ENCODE peak calls at places on chromosome 5, in ten cellular contexts. One of them, this sample, is unnamed.

GRCh38 chr5:93665649-93666048 is 75.8 kb downstream of the POU5F2 start:
- DNase-seq in CD8-positive, alpha-beta memory T cell: no peak
- DNase-seq in sigmoid colon: no peak
- DNase-seq in Karpas-422: no peak
- DNase-seq in left ventricle myocardium inferior: no peak
- DNase-seq in right cardiac atrium: no peak
- DNase-seq in psoas muscle: no peak
- DNase-seq in PC-3: no peak
- DNase-seq in IMR-90: no peak
- DNase-seq in mesenchymal stem cell: no peak
- DNase-seq in this sample: no peak

GRCh38 chr5:57174128-57174849 is 430 bp downstream of the GPBP1 start:
- DNase-seq in CD8-positive, alpha-beta memory T cell: no peak
- DNase-seq in sigmoid colon: peak; percentile 71
- DNase-seq in Karpas-422: peak; percentile 79
- DNase-seq in left ventricle myocardium inferior: peak; percentile 37
- DNase-seq in right cardiac atrium: no peak
- DNase-seq in psoas muscle: no peak
- DNase-seq in PC-3: peak; percentile 16
- DNase-seq in IMR-90: no peak
- DNase-seq in mesenchymal stem cell: peak; percentile 57
- DNase-seq in this sample: peak; percentile 51

GRCh38 chr5:129591508-129592160 is 131.5 kb downstream of the ADAMTS19 start:
- DNase-seq in CD8-positive, alpha-beta memory T cell: no peak
- DNase-seq in sigmoid colon: no peak
- DNase-seq in Karpas-422: no peak
- DNase-seq in left ventricle myocardium inferior: no peak
- DNase-seq in right cardiac atrium: no peak
- DNase-seq in psoas muscle: no peak
- DNase-seq in PC-3: no peak
- DNase-seq in IMR-90: no peak
- DNase-seq in mesenchymal stem cell: no peak
- DNase-seq in this sample: no peak

GRCh38 chr5:168128556-168128955 is 162.9 kb upstream of the WWC1 start:
- DNase-seq in CD8-positive, alpha-beta memory T cell: no peak
- DNase-seq in sigmoid colon: no peak
- DNase-seq in Karpas-422: no peak
- DNase-seq in left ventricle myocardium inferior: no peak
- DNase-seq in right cardiac atrium: no peak
- DNase-seq in psoas muscle: no peak
- DNase-seq in PC-3: no peak
- DNase-seq in IMR-90: no peak
- DNase-seq in mesenchymal stem cell: no peak
- DNase-seq in this sample: no peak

GRCh38 chr5:15571081-15571480 is 71.1 kb downstream of the FBXL7 start:
- DNase-seq in CD8-positive, alpha-beta memory T cell: no peak
- DNase-seq in sigmoid colon: no peak
- DNase-seq in Karpas-422: no peak
- DNase-seq in left ventricle myocardium inferior: no peak
- DNase-seq in right cardiac atrium: no peak
- DNase-seq in psoas muscle: no peak
- DNase-seq in PC-3: no peak
- DNase-seq in IMR-90: no peak
- DNase-seq in mesenchymal stem cell: no peak
- DNase-seq in this sample: no peak

GRCh38 chr5:584846-585245 is 27.3 kb upstream of the CEP72 start:
- DNase-seq in CD8-positive, alpha-beta memory T cell: no peak
- DNase-seq in sigmoid colon: peak; percentile 48
- DNase-seq in Karpas-422: no peak
- DNase-seq in left ventricle myocardium inferior: no peak
- DNase-seq in right cardiac atrium: no peak
- DNase-seq in psoas muscle: no peak
- DNase-seq in PC-3: no peak
- DNase-seq in IMR-90: no peak
- DNase-seq in mesenchymal stem cell: no peak
- DNase-seq in this sample: no peak

GRCh38 chr5:34863947-34864346 is 25.0 kb downstream of the TTC23L start:
- DNase-seq in CD8-positive, alpha-beta memory T cell: no peak
- DNase-seq in sigmoid colon: no peak
- DNase-seq in Karpas-422: no peak
- DNase-seq in left ventricle myocardium inferior: no peak
- DNase-seq in right cardiac atrium: no peak
- DNase-seq in psoas muscle: no peak
- DNase-seq in PC-3: no peak
- DNase-seq in IMR-90: no peak
- DNase-seq in mesenchymal stem cell: no peak
- DNase-seq in this sample: no peak

GRCh38 chr5:38921174-38921573 is 75.4 kb downstream of the OSMR start:
- DNase-seq in CD8-positive, alpha-beta memory T cell: no peak
- DNase-seq in sigmoid colon: no peak
- DNase-seq in Karpas-422: no peak
- DNase-seq in left ventricle myocardium inferior: no peak
- DNase-seq in right cardiac atrium: no peak
- DNase-seq in psoas muscle: no peak
- DNase-seq in PC-3: peak; percentile 24
- DNase-seq in IMR-90: peak; percentile 9
- DNase-seq in mesenchymal stem cell: peak; percentile 19
- DNase-seq in this sample: no peak

GRCh38 chr5:108638021-108638420 is 109.7 kb upstream of the FER start:
- DNase-seq in CD8-positive, alpha-beta memory T cell: no peak
- DNase-seq in sigmoid colon: no peak
- DNase-seq in Karpas-422: no peak
- DNase-seq in left ventricle myocardium inferior: no peak
- DNase-seq in right cardiac atrium: no peak
- DNase-seq in psoas muscle: no peak
- DNase-seq in PC-3: no peak
- DNase-seq in IMR-90: no peak
- DNase-seq in mesenchymal stem cell: no peak
- DNase-seq in this sample: no peak

GRCh38 chr5:154756871-154757646 is 1.9 kb downstream of the LARP1 start:
- DNase-seq in CD8-positive, alpha-beta memory T cell: peak; percentile 63
- DNase-seq in sigmoid colon: peak; percentile 87
- DNase-seq in Karpas-422: peak; percentile 81
- DNase-seq in left ventricle myocardium inferior: peak; percentile 65
- DNase-seq in right cardiac atrium: peak; percentile 81
- DNase-seq in psoas muscle: peak; percentile 79
- DNase-seq in PC-3: peak; percentile 6
- DNase-seq in IMR-90: peak; percentile 30
- DNase-seq in mesenchymal stem cell: peak; percentile 48
- DNase-seq in this sample: peak; percentile 31

GRCh38 chr5:59799668-59800374 is 93.7 kb downstream of the PDE4D start:
- DNase-seq in CD8-positive, alpha-beta memory T cell: no peak
- DNase-seq in sigmoid colon: no peak
- DNase-seq in Karpas-422: peak; percentile 79
- DNase-seq in left ventricle myocardium inferior: no peak
- DNase-seq in right cardiac atrium: no peak
- DNase-seq in psoas muscle: no peak
- DNase-seq in PC-3: peak; percentile 72
- DNase-seq in IMR-90: peak; percentile 57
- DNase-seq in mesenchymal stem cell: peak; percentile 74
- DNase-seq in this sample: peak; percentile 45

GRCh38 chr5:139764250-139764791 is 31.3 kb upstream of the PSD2 start:
- DNase-seq in CD8-positive, alpha-beta memory T cell: peak; percentile 64
- DNase-seq in sigmoid colon: no peak
- DNase-seq in Karpas-422: no peak
- DNase-seq in left ventricle myocardium inferior: no peak
- DNase-seq in right cardiac atrium: peak; percentile 90
- DNase-seq in psoas muscle: no peak
- DNase-seq in PC-3: no peak
- DNase-seq in IMR-90: no peak
- DNase-seq in mesenchymal stem cell: no peak
- DNase-seq in this sample: peak; percentile 33

GRCh38 chr5:120767171-120767820 is 303.2 kb downstream of the PRR16 start:
- DNase-seq in CD8-positive, alpha-beta memory T cell: no peak
- DNase-seq in sigmoid colon: no peak
- DNase-seq in Karpas-422: no peak
- DNase-seq in left ventricle myocardium inferior: no peak
- DNase-seq in right cardiac atrium: no peak
- DNase-seq in psoas muscle: no peak
- DNase-seq in PC-3: peak; percentile 16
- DNase-seq in IMR-90: peak; percentile 70
- DNase-seq in mesenchymal stem cell: peak; percentile 59
- DNase-seq in this sample: no peak

GRCh38 chr5:95331358-95331757 is 46.5 kb upstream of the MCTP1 start:
- DNase-seq in CD8-positive, alpha-beta memory T cell: no peak
- DNase-seq in sigmoid colon: no peak
- DNase-seq in Karpas-422: no peak
- DNase-seq in left ventricle myocardium inferior: no peak
- DNase-seq in right cardiac atrium: no peak
- DNase-seq in psoas muscle: no peak
- DNase-seq in PC-3: peak; percentile 3
- DNase-seq in IMR-90: no peak
- DNase-seq in mesenchymal stem cell: no peak
- DNase-seq in this sample: no peak

GRCh38 chr5:95332179-95332578 is 47.3 kb upstream of the MCTP1 start:
- DNase-seq in CD8-positive, alpha-beta memory T cell: no peak
- DNase-seq in sigmoid colon: no peak
- DNase-seq in Karpas-422: no peak
- DNase-seq in left ventricle myocardium inferior: no peak
- DNase-seq in right cardiac atrium: no peak
- DNase-seq in psoas muscle: no peak
- DNase-seq in PC-3: no peak
- DNase-seq in IMR-90: no peak
- DNase-seq in mesenchymal stem cell: no peak
- DNase-seq in this sample: no peak

DNA sequence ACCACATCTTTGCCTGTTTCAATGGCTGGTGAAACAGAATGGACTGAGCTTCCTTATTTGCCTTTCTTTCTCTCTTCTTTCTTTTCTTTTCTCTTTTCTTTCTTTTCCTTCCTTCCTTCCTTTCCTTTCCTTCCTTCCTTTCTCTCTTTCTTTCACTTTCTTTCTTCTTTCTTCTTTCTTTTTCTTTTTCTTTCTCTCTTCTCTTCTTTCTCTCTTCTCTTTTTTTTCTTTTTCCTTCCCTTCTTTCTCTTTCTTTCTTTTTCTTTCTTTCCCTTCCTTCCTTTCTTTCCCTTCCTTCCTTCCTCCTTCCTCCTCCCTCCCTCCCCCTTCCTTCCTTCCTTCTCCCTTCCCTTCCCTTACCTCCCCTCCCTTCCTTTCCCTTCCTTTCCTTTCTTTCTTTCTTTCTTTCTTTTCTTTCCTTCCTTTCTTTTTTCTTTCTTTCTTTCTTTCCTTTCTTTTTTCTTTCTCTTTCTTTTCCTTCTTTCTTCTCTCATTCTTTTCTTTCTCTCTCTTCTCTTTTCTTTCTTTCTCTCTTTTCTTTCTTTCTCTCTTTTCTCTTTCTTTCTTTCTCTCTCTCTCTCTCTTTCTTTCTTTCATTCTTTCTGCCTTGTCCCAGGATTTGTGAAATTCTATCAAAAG is 50.1 kb upstream of the MCTP1 start:
- DNase-seq in CD8-positive, alpha-beta memory T cell: no peak
- DNase-seq in sigmoid colon: no peak
- DNase-seq in Karpas-422: no peak
- DNase-seq in left ventricle myocardium inferior: no peak
- DNase-seq in right cardiac atrium: no peak
- DNase-seq in psoas muscle: no peak
- DNase-seq in PC-3: no peak
- DNase-seq in IMR-90: no peak
- DNase-seq in mesenchymal stem cell: no peak
- DNase-seq in this sample: no peak
- H3K4me3 ChIP-seq in CD8-positive, alpha-beta memory T cell: no peak overlapping the region
- H3K4me3 ChIP-seq in sigmoid colon: no peak overlapping the region
- H3K4me3 ChIP-seq in Karpas-422: no peak overlapping the region
- H3K4me3 ChIP-seq in left ventricle myocardium inferior: no peak overlapping the region
- H3K4me3 ChIP-seq in right cardiac atrium: no peak overlapping the region
- H3K4me3 ChIP-seq in psoas muscle: no peak overlapping the region
- H3K4me3 ChIP-seq in PC-3: no peak overlapping the region
- H3K4me3 ChIP-seq in IMR-90: no peak overlapping the region
- H3K4me3 ChIP-seq in mesenchymal stem cell: no peak overlapping the region
- H3K4me3 ChIP-seq in this sample: no peak overlapping the region

DNA sequence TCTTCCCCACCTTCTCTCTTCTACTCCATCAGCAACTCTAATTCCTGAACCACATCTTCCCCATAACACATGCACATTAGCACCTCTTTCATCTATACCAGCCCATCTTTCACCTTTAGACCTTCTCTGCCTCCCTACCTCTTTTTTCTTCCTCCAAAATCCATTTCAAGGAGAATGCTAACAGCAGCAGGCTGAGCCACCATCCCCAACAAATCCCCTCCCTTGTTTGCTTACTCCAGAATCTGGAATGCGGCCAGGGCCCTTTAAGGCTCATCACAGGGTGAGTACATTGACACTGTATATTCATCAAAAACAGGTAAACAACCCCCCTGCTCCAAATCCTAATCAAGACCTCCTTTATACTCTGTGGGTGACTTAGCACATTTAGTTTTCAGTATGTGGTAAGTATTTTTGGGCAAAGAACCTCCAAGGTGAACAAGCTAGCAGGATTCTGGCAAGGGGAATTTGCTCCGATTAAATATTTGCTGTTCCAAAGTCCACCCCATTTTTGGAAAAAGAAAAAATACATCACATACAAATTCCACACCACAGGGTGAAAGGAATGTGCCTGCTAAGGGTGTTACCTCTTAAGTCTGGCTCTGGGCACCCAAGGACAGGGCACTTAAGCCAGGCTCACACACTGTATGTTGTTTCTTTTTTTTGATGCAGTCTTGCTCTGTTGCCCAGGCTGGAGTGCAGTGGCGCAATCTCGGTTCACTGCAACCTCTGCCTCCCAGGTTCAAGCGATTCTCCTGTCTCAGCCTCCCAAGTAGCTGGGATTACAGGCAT is 71.4 kb downstream of the SERINC5 start:
- DNase-seq in CD8-positive, alpha-beta memory T cell: no peak
- DNase-seq in sigmoid colon: no peak
- DNase-seq in Karpas-422: no peak
- DNase-seq in left ventricle myocardium inferior: no peak
- DNase-seq in right cardiac atrium: no peak
- DNase-seq in psoas muscle: no peak
- DNase-seq in PC-3: peak; percentile 67
- DNase-seq in IMR-90: no peak
- DNase-seq in mesenchymal stem cell: no peak
- DNase-seq in this sample: no peak
- H3K4me1 ChIP-seq in CD8-positive, alpha-beta memory T cell: peaks cover 91% of the 10 kb centered on the region
- H3K4me1 ChIP-seq in sigmoid colon: peaks cover 11% of the 10 kb centered on the region
- H3K4me1 ChIP-seq in Karpas-422: peaks cover 19% of the 10 kb centered on the region
- H3K4me1 ChIP-seq in left ventricle myocardium inferior: peaks cover 61% of the 10 kb centered on the region
- H3K4me1 ChIP-seq in right cardiac atrium: peaks cover 11% of the 10 kb centered on the region
- H3K4me1 ChIP-seq in psoas muscle: peaks cover 10% of the 10 kb centered on the region
- H3K4me1 ChIP-seq in PC-3: peaks cover 50% of the 10 kb centered on the region
- H3K4me1 ChIP-seq in IMR-90: no peaks in the 10 kb centered on the region
- H3K4me1 ChIP-seq in mesenchymal stem cell: no peaks in the 10 kb centered on the region
- H3K4me1 ChIP-seq in this sample: peaks cover 98% of the 10 kb centered on the region

GRCh38 chr5:133884525-133885311 is 83.7 kb downstream of the C5orf15 start:
- DNase-seq in CD8-positive, alpha-beta memory T cell: no peak
- DNase-seq in sigmoid colon: peak; percentile 70
- DNase-seq in Karpas-422: no peak
- DNase-seq in left ventricle myocardium inferior: no peak
- DNase-seq in right cardiac atrium: no peak
- DNase-seq in psoas muscle: peak; percentile 62
- DNase-seq in PC-3: no peak
- DNase-seq in IMR-90: no peak
- DNase-seq in mesenchymal stem cell: peak; percentile 62
- DNase-seq in this sample: no peak
- H3K27ac ChIP-seq in CD8-positive, alpha-beta memory T cell: no peak overlapping the region
- H3K27ac ChIP-seq in sigmoid colon: peak overlapping the region; percentile 26
- H3K27ac ChIP-seq in Karpas-422: no peak overlapping the region
- H3K27ac ChIP-seq in left ventricle myocardium inferior: no peak overlapping the region
- H3K27ac ChIP-seq in right cardiac atrium: no peak overlapping the region
- H3K27ac ChIP-seq in psoas muscle: no peak overlapping the region
- H3K27ac ChIP-seq in PC-3: no peak overlapping the region
- H3K27ac ChIP-seq in IMR-90: no peak overlapping the region
- H3K27ac ChIP-seq in mesenchymal stem cell: no peak overlapping the region
- H3K27ac ChIP-seq in this sample: no peak overlapping the region

GRCh38 chr5:119388619-119389190 is 32.9 kb downstream of the TNFAIP8 start:
- DNase-seq in CD8-positive, alpha-beta memory T cell: no peak
- DNase-seq in sigmoid colon: no peak
- DNase-seq in Karpas-422: no peak
- DNase-seq in left ventricle myocardium inferior: no peak
- DNase-seq in right cardiac atrium: no peak
- DNase-seq in psoas muscle: no peak
- DNase-seq in PC-3: no peak
- DNase-seq in IMR-90: no peak
- DNase-seq in mesenchymal stem cell: no peak
- DNase-seq in this sample: no peak
- H3K4me3 ChIP-seq in CD8-positive, alpha-beta memory T cell: no peak overlapping the region
- H3K4me3 ChIP-seq in sigmoid colon: no peak overlapping the region
- H3K4me3 ChIP-seq in Karpas-422: no peak overlapping the region
- H3K4me3 ChIP-seq in left ventricle myocardium inferior: no peak overlapping the region
- H3K4me3 ChIP-seq in right cardiac atrium: no peak overlapping the region
- H3K4me3 ChIP-seq in psoas muscle: no peak overlapping the region
- H3K4me3 ChIP-seq in PC-3: no peak overlapping the region
- H3K4me3 ChIP-seq in IMR-90: no peak overlapping the region
- H3K4me3 ChIP-seq in mesenchymal stem cell: peak overlapping the region; percentile 70
- H3K4me3 ChIP-seq in this sample: no peak overlapping the region